ENCODE peak calls at places on chromosomes 16 and 17, in seven cellular contexts. U is GM12878; Z is fibroblast of pulmonary artery; P is CD8-positive, alpha-beta T cell; N is AG04450; L is kidney epithelial cell; Q is RWPE1. H is an unnamed sample.

GRCh38 chr17:13601776-13602551 is at the start of gene HS3ST3A1:
- DNase-seq in Z (peak; percentile 77), Q (peak; percentile 61), P (no peak), N (peak; percentile 65), L (peak; percentile 63), U (no peak), H (no peak)

GRCh38 chr17:52470553-52470952 is 312.0 kb upstream of the CA10 start:
- DNase-seq in Z (no peak), P (no peak), N (no peak), Q (no peak), U (no peak), L (no peak), H (no peak)

GRCh38 chr17:81103379-81103778 is 61.9 kb upstream of the PVALEF start:
- DNase-seq in Z (no peak), P (no peak), N (no peak), U (no peak), Q (no peak), L (no peak), H (no peak)

GRCh38 chr17:47286198-47286914 is 32.7 kb downstream of the ITGB3 start:
- DNase-seq in Q (no peak), Z (no peak), U (peak; percentile 98), P (no peak), N (no peak), L (no peak), H (peak; percentile 73)

GRCh38 chr17:65560628-65561371 is 648 bp downstream of the AXIN2 start:
- DNase-seq in Q (peak; percentile 46), Z (peak; percentile 94), N (peak; percentile 54), L (peak; percentile 56), P (peak; percentile 83), U (no peak), H (peak; percentile 80)

GRCh38 chr16:1530883-1531637 is 2.4 kb upstream of the TMEM204 start:
- DNase-seq in L (no peak), U (no peak), Q (no peak), P (no peak), Z (peak; percentile 75), N (peak; percentile 11), H (peak; percentile 19)

GRCh38 chr17:34760931-34761500 is 181.6 kb downstream of the TMEM132E start:
- DNase-seq in U (no peak), L (no peak), P (no peak), N (no peak), Q (no peak), Z (no peak), H (no peak)

GRCh38 chr16:89357055-89357454 is 133.3 kb downstream of the ANKRD11 start:
- DNase-seq in Z (no peak), P (peak; percentile 39), Q (peak; percentile 59), U (no peak), N (no peak), L (no peak), H (no peak)

GRCh38 chr16:89983550-89983949 is 35.0 kb downstream of the DEF8 start:
- DNase-seq in P (no peak), N (no peak), U (no peak), Z (no peak), L (no peak), Q (no peak), H (no peak)

GRCh38 chr17:2388705-2389099 is 12.2 kb downstream of the MNT start:
- DNase-seq in Z (no peak), U (no peak), L (no peak), N (no peak), P (no peak), Q (no peak), H (no peak)

GRCh38 chr17:75507712-75508111 is 7.6 kb downstream of the CASKIN2 start:
- DNase-seq in L (no peak), P (no peak), Z (no peak), U (no peak), N (no peak), Q (no peak), H (no peak)

GRCh38 chr17:82170412-82170961 is 42.2 kb downstream of the CCDC57 start:
- DNase-seq in P (no peak), Z (no peak), L (no peak), U (no peak), Q (no peak), N (no peak), H (no peak)

GRCh38 chr17:50206604-50207293 is 5.3 kb upstream of the COL1A1 start:
- DNase-seq in Z (peak; percentile 45), Q (no peak), U (no peak), P (peak; percentile 44), L (no peak), N (no peak), H (no peak)

GRCh38 chr17:40069751-40070643 is 7.2 kb downstream of the THRA start:
- DNase-seq in U (no peak), Z (peak; percentile 48), P (peak; percentile 63), L (no peak), N (no peak), Q (peak; percentile 42), H (peak; percentile 54)

GRCh38 chr16:81035975-81036750 is 521 bp downstream of the ATMIN start:
- DNase-seq in P (peak; percentile 55), L (no peak), U (no peak), Q (peak; percentile 30), N (no peak), Z (peak; percentile 21), H (peak; percentile 69)

GRCh38 chr17:28717578-28718316 is at the start of gene RAB34:
- DNase-seq in N (peak; percentile 74), Q (peak; percentile 66), U (no peak), Z (peak; percentile 91), L (no peak), P (peak; percentile 24), H (peak; percentile 57)

GRCh38 chr16:22232277-22233049 is 26.4 kb downstream of the EEF2K start:
- DNase-seq in Z (peak; percentile 25), N (no peak), U (no peak), Q (peak; percentile 66), L (peak; percentile 41), P (no peak), H (no peak)

GRCh38 chr17:31857920-31858646 is 961 bp downstream of the COPRS start:
- DNase-seq in Z (no peak), P (no peak), Q (no peak), N (no peak), U (no peak), L (no peak), H (no peak)

GRCh38 chr16:10752843-10753523 is 9.3 kb downstream of the NUBP1 start:
- DNase-seq in P (peak; percentile 11), Q (no peak), L (no peak), N (no peak), Z (no peak), U (peak; percentile 74), H (peak; percentile 60)

GRCh38 chr16:20904507-20905079 is 4.0 kb downstream of the LYRM1 start:
- DNase-seq in U (peak; percentile 49), Z (peak; percentile 86), P (peak; percentile 22), N (no peak), Q (peak; percentile 30), L (no peak), H (peak; percentile 55)

GRCh38 chr17:73644145-73645049 is at the start of gene SDK2:
- DNase-seq in N (no peak), P (no peak), U (no peak), L (no peak), Q (peak; percentile 20), Z (no peak), H (peak; percentile 50)

GRCh38 chr17:73642659-73643011 is 1.6 kb downstream of the SDK2 start:
- DNase-seq in P (no peak), L (no peak), Z (no peak), N (no peak), U (no peak), Q (no peak), H (no peak)

GRCh38 chr17:73641779-73642580 is 2.3 kb downstream of the SDK2 start:
- DNase-seq in N (no peak), P (no peak), Q (no peak), U (no peak), Z (no peak), L (no peak), H (peak; percentile 28)

GRCh38 chr17:73643846-73644144 is 450 bp downstream of the SDK2 start:
- DNase-seq in Z (no peak), L (no peak), U (no peak), Q (no peak), P (no peak), N (no peak), H (no peak)

GRCh38 chr17:73643012-73643845 is 1.0 kb downstream of the SDK2 start:
- DNase-seq in Q (peak; percentile 42), P (no peak), Z (no peak), U (no peak), N (no peak), L (no peak), H (peak; percentile 49)
- TF ChIP-seq CTCF in Q (peak; percentile 77), P (no peak), Z (no peak), U (no peak), N (no peak), L (peak; percentile 7), H (no peak)

GRCh38 chr17:8041249-8041928 is 2.5 kb downstream of the ALOX15B start:
- DNase-seq in P (peak; percentile 43), L (no peak), Z (peak; percentile 95), N (peak; percentile 29), Q (peak; percentile 53), U (no peak), H (peak; percentile 74)
- TF ChIP-seq CTCF in P (peak; percentile 59), L (peak; percentile 54), Z (peak; percentile 69), N (peak; percentile 65), Q (peak; percentile 70), U (peak; percentile 54), H (peak; percentile 47)

GRCh38 chr16:17468611-17469010 is 2.1 kb downstream of the XYLT1 start:
- DNase-seq in P (no peak), N (no peak), Q (no peak), U (no peak), Z (no peak), L (no peak), H (no peak)

GRCh38 chr16:17469742-17470001 is 1.1 kb downstream of the XYLT1 start:
- DNase-seq in P (no peak), Q (no peak), N (no peak), U (no peak), Z (no peak), L (no peak), H (no peak)

GRCh38 chr16:17469011-17469741 is 1.6 kb downstream of the XYLT1 start:
- DNase-seq in U (no peak), L (no peak), Z (peak; percentile 28), Q (no peak), N (peak; percentile 30), P (no peak), H (no peak)

GRCh38 chr16:17466876-17467275 is 3.9 kb downstream of the XYLT1 start:
- DNase-seq in P (no peak), Q (no peak), L (no peak), Z (no peak), U (no peak), N (no peak), H (no peak)

GRCh38 chr16:17467923-17468540 is 2.7 kb downstream of the XYLT1 start:
- DNase-seq in Q (no peak), L (no peak), N (peak; percentile 32), U (no peak), Z (peak; percentile 59), P (peak; percentile 41), H (peak; percentile 61)
- TF ChIP-seq CTCF in Q (no peak), L (peak; percentile 54), N (peak; percentile 90), U (peak; percentile 72), Z (peak; percentile 58), P (peak; percentile 25), H (peak; percentile 70)

GRCh38 chr16:16183562-16183961 is 39.7 kb downstream of the ABCC6 start:
- DNase-seq in U (no peak), L (no peak), Z (no peak), N (no peak), Q (no peak), P (no peak), H (no peak)
- TF ChIP-seq CTCF in U (peak; percentile 23), L (peak; percentile 17), Z (peak; percentile 15), N (peak; percentile 11), Q (no peak), P (no peak), H (no peak)